ENCODE peak calls at places on chromosomes 6 and 20, in nine cellular contexts. One of them, this sample, is unnamed.

GRCh38 chr6:33123732-33124524 is 48.1 kb downstream of the HLA-DPB1 start:
- DNase-seq in right atrium auricular region: no peak
- DNase-seq in fibroblast of lung: peak; percentile 14
- DNase-seq in cardiac muscle cell: peak; percentile 58
- DNase-seq in endothelial cell: no peak
- DNase-seq in cardiac fibroblast: peak; percentile 24
- DNase-seq in progenitor cell of endocrine pancreas: no peak
- DNase-seq in HFF-Myc: peak; percentile 14
- DNase-seq in breast epithelium: no peak
- DNase-seq in this sample: peak; percentile 41

GRCh38 chr20:50709574-50709973 is 18.2 kb upstream of the RIPOR3 start:
- DNase-seq in right atrium auricular region: no peak
- DNase-seq in fibroblast of lung: no peak
- DNase-seq in cardiac muscle cell: peak; percentile 22
- DNase-seq in endothelial cell: no peak
- DNase-seq in cardiac fibroblast: no peak
- DNase-seq in progenitor cell of endocrine pancreas: no peak
- DNase-seq in HFF-Myc: no peak
- DNase-seq in breast epithelium: no peak
- DNase-seq in this sample: no peak

GRCh38 chr6:140480852-140481251 is 1106.4 kb upstream of the CITED2 start:
- DNase-seq in right atrium auricular region: no peak
- DNase-seq in fibroblast of lung: peak; percentile 45
- DNase-seq in cardiac muscle cell: peak; percentile 70
- DNase-seq in endothelial cell: no peak
- DNase-seq in cardiac fibroblast: peak; percentile 72
- DNase-seq in progenitor cell of endocrine pancreas: no peak
- DNase-seq in HFF-Myc: no peak
- DNase-seq in breast epithelium: no peak
- DNase-seq in this sample: no peak

GRCh38 chr6:35220711-35221110 is 7.0 kb downstream of the SCUBE3 start:
- DNase-seq in right atrium auricular region: no peak
- DNase-seq in fibroblast of lung: no peak
- DNase-seq in cardiac muscle cell: no peak
- DNase-seq in endothelial cell: no peak
- DNase-seq in cardiac fibroblast: no peak
- DNase-seq in progenitor cell of endocrine pancreas: no peak
- DNase-seq in HFF-Myc: no peak
- DNase-seq in breast epithelium: no peak
- DNase-seq in this sample: no peak

GRCh38 chr6:113401231-113401630 is 455.9 kb upstream of the MARCKS start:
- DNase-seq in right atrium auricular region: no peak
- DNase-seq in fibroblast of lung: no peak
- DNase-seq in cardiac muscle cell: no peak
- DNase-seq in endothelial cell: no peak
- DNase-seq in cardiac fibroblast: peak; percentile 22
- DNase-seq in progenitor cell of endocrine pancreas: no peak
- DNase-seq in HFF-Myc: no peak
- DNase-seq in breast epithelium: no peak
- DNase-seq in this sample: no peak

GRCh38 chr6:97870273-97870672 is 587.3 kb upstream of the MMS22L start:
- DNase-seq in right atrium auricular region: no peak
- DNase-seq in fibroblast of lung: no peak
- DNase-seq in cardiac muscle cell: no peak
- DNase-seq in endothelial cell: no peak
- DNase-seq in cardiac fibroblast: no peak
- DNase-seq in progenitor cell of endocrine pancreas: no peak
- DNase-seq in HFF-Myc: no peak
- DNase-seq in breast epithelium: no peak
- DNase-seq in this sample: no peak

GRCh38 chr6:124149646-124150045 is 346.0 kb downstream of the NKAIN2 start:
- DNase-seq in right atrium auricular region: no peak
- DNase-seq in fibroblast of lung: no peak
- DNase-seq in cardiac muscle cell: no peak
- DNase-seq in endothelial cell: no peak
- DNase-seq in cardiac fibroblast: no peak
- DNase-seq in progenitor cell of endocrine pancreas: no peak
- DNase-seq in HFF-Myc: no peak
- DNase-seq in breast epithelium: no peak
- DNase-seq in this sample: no peak

GRCh38 chr6:4809999-4810918 is 34.1 kb downstream of the CDYL start:
- DNase-seq in right atrium auricular region: no peak
- DNase-seq in fibroblast of lung: peak; percentile 57
- DNase-seq in cardiac muscle cell: peak; percentile 43
- DNase-seq in endothelial cell: no peak
- DNase-seq in cardiac fibroblast: peak; percentile 65
- DNase-seq in progenitor cell of endocrine pancreas: no peak
- DNase-seq in HFF-Myc: no peak
- DNase-seq in breast epithelium: no peak
- DNase-seq in this sample: no peak

GRCh38 chr6:110885526-110885925 is 10.9 kb downstream of the AMD1 start:
- DNase-seq in right atrium auricular region: no peak
- DNase-seq in fibroblast of lung: no peak
- DNase-seq in cardiac muscle cell: no peak
- DNase-seq in endothelial cell: no peak
- DNase-seq in cardiac fibroblast: no peak
- DNase-seq in progenitor cell of endocrine pancreas: no peak
- DNase-seq in HFF-Myc: no peak
- DNase-seq in breast epithelium: no peak
- DNase-seq in this sample: no peak

GRCh38 chr20:2398453-2398852 is 17.8 kb downstream of the TGM6 start:
- DNase-seq in right atrium auricular region: no peak
- DNase-seq in fibroblast of lung: no peak
- DNase-seq in cardiac muscle cell: no peak
- DNase-seq in endothelial cell: no peak
- DNase-seq in cardiac fibroblast: no peak
- DNase-seq in progenitor cell of endocrine pancreas: no peak
- DNase-seq in HFF-Myc: no peak
- DNase-seq in breast epithelium: no peak
- DNase-seq in this sample: no peak

GRCh38 chr6:34176261-34177031 is 30.6 kb upstream of the GRM4 start:
- DNase-seq in right atrium auricular region: no peak
- DNase-seq in fibroblast of lung: no peak
- DNase-seq in cardiac muscle cell: no peak
- DNase-seq in endothelial cell: no peak
- DNase-seq in cardiac fibroblast: no peak
- DNase-seq in progenitor cell of endocrine pancreas: no peak
- DNase-seq in HFF-Myc: no peak
- DNase-seq in breast epithelium: no peak
- DNase-seq in this sample: no peak

GRCh38 chr6:150074651-150075416 is 5.9 kb upstream of the ULBP3 start:
- DNase-seq in right atrium auricular region: no peak
- DNase-seq in fibroblast of lung: peak; percentile 28
- DNase-seq in cardiac muscle cell: peak; percentile 34
- DNase-seq in endothelial cell: no peak
- DNase-seq in cardiac fibroblast: peak; percentile 27
- DNase-seq in progenitor cell of endocrine pancreas: no peak
- DNase-seq in HFF-Myc: no peak
- DNase-seq in breast epithelium: no peak
- DNase-seq in this sample: no peak

GRCh38 chr6:150079604-150080003 is 10.7 kb upstream of the ULBP3 start:
- DNase-seq in right atrium auricular region: no peak
- DNase-seq in fibroblast of lung: peak; percentile 42
- DNase-seq in cardiac muscle cell: no peak
- DNase-seq in endothelial cell: no peak
- DNase-seq in cardiac fibroblast: no peak
- DNase-seq in progenitor cell of endocrine pancreas: no peak
- DNase-seq in HFF-Myc: no peak
- DNase-seq in breast epithelium: no peak
- DNase-seq in this sample: no peak

GRCh38 chr6:150072201-150072600 is 3.3 kb upstream of the ULBP3 start:
- DNase-seq in right atrium auricular region: no peak
- DNase-seq in fibroblast of lung: peak; percentile 54
- DNase-seq in cardiac muscle cell: peak; percentile 14
- DNase-seq in endothelial cell: no peak
- DNase-seq in cardiac fibroblast: peak; percentile 10
- DNase-seq in progenitor cell of endocrine pancreas: no peak
- DNase-seq in HFF-Myc: no peak
- DNase-seq in breast epithelium: peak; percentile 69
- DNase-seq in this sample: no peak

GRCh38 chr6:150078788-150079187 is 9.9 kb upstream of the ULBP3 start:
- DNase-seq in right atrium auricular region: no peak
- DNase-seq in fibroblast of lung: peak; percentile 60
- DNase-seq in cardiac muscle cell: peak; percentile 47
- DNase-seq in endothelial cell: no peak
- DNase-seq in cardiac fibroblast: peak; percentile 13
- DNase-seq in progenitor cell of endocrine pancreas: no peak
- DNase-seq in HFF-Myc: no peak
- DNase-seq in breast epithelium: no peak
- DNase-seq in this sample: no peak

GRCh38 chr6:150076196-150076893 is 7.4 kb upstream of the ULBP3 start:
- DNase-seq in right atrium auricular region: no peak
- DNase-seq in fibroblast of lung: peak; percentile 57
- DNase-seq in cardiac muscle cell: no peak
- DNase-seq in endothelial cell: no peak
- DNase-seq in cardiac fibroblast: no peak
- DNase-seq in progenitor cell of endocrine pancreas: no peak
- DNase-seq in HFF-Myc: no peak
- DNase-seq in breast epithelium: no peak
- DNase-seq in this sample: no peak
- TF ChIP-seq CTCF in right atrium auricular region: no peak
- TF ChIP-seq CTCF in fibroblast of lung: peak; percentile 5
- TF ChIP-seq CTCF in cardiac muscle cell: no peak
- TF ChIP-seq CTCF in endothelial cell: no peak
- TF ChIP-seq CTCF in cardiac fibroblast: no peak
- TF ChIP-seq CTCF in progenitor cell of endocrine pancreas: peak; percentile 25
- TF ChIP-seq CTCF in HFF-Myc: no peak
- TF ChIP-seq CTCF in breast epithelium: no peak
- TF ChIP-seq CTCF in this sample: peak; percentile 20

DNA sequence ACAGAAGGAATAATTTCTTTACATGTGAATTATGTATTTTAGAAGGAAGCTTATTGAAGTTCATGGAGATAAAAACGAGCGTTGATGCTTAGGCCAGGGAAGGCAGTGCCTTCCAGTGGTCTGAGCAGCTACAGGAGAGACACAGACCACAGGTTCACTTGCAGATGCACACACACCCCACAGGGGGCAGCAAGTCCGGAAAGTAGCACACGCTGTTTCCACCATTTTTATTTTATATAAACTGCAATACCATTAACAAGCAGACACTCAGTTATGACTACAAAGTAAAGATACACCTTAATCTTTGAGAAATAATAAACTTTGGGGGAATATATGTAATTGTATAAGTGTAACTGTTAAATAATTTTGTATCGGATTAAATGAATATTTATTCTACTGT is 13.5 kb upstream of the DACT2 start:
- DNase-seq in right atrium auricular region: no peak
- DNase-seq in fibroblast of lung: no peak
- DNase-seq in cardiac muscle cell: no peak
- DNase-seq in endothelial cell: peak; percentile 44
- DNase-seq in cardiac fibroblast: no peak
- DNase-seq in progenitor cell of endocrine pancreas: no peak
- DNase-seq in HFF-Myc: no peak
- DNase-seq in breast epithelium: no peak
- DNase-seq in this sample: no peak
- TF ChIP-seq CTCF in right atrium auricular region: peak; percentile 25
- TF ChIP-seq CTCF in fibroblast of lung: no peak
- TF ChIP-seq CTCF in cardiac muscle cell: peak; percentile 39
- TF ChIP-seq CTCF in endothelial cell: peak; percentile 60
- TF ChIP-seq CTCF in cardiac fibroblast: peak; percentile 31
- TF ChIP-seq CTCF in progenitor cell of endocrine pancreas: peak; percentile 55
- TF ChIP-seq CTCF in HFF-Myc: no peak
- TF ChIP-seq CTCF in breast epithelium: no peak
- TF ChIP-seq CTCF in this sample: peak; percentile 51

DNA sequence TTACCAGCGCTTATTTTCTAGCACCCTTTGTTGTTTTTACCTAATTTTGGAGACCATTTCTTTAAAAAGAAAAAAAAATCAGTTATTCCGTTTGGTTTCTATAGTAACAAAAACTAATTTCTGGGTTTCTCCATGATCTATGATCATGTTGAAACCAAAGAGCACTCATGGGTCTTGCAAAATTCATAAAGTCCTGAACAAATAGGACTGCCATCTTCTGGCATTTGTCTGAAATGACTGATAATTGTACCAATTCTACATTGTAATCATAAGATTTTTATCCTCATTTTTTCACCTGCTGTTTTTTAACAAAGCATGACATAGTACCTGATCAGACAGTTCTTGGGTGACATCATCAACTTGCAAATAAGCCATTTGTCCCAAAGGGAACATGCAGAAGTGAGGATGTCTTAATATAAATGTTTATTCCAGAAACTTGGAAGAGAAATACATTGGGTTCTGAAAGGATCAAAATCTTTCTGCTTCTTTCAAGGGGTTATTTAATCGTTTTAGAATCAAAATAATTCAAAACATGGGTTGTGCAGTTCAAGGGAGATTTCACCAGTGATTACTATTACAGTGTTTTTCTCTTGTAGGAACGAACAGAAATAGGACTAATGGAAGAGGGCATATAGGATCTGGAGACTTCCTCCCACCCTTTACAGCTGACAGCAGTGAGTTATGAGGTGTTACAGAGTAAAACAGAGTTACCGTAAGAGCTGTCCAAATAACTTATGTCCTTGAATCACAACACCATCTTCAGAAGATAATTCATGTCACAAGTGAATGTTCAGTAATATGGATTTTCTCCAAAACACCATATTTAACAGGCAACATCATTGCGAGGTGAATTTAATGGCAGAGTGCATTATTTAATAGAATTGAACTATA is 87.1 kb upstream of the GJE1 start:
- DNase-seq in right atrium auricular region: no peak
- DNase-seq in fibroblast of lung: peak; percentile 16
- DNase-seq in cardiac muscle cell: peak; percentile 67
- DNase-seq in endothelial cell: no peak
- DNase-seq in cardiac fibroblast: peak; percentile 73
- DNase-seq in progenitor cell of endocrine pancreas: no peak
- DNase-seq in HFF-Myc: peak; percentile 72
- DNase-seq in breast epithelium: no peak
- DNase-seq in this sample: no peak
- TF ChIP-seq CTCF in right atrium auricular region: no peak
- TF ChIP-seq CTCF in fibroblast of lung: no peak
- TF ChIP-seq CTCF in cardiac muscle cell: peak; percentile 43
- TF ChIP-seq CTCF in endothelial cell: no peak
- TF ChIP-seq CTCF in cardiac fibroblast: peak; percentile 42
- TF ChIP-seq CTCF in progenitor cell of endocrine pancreas: no peak
- TF ChIP-seq CTCF in HFF-Myc: no peak
- TF ChIP-seq CTCF in breast epithelium: no peak
- TF ChIP-seq CTCF in this sample: no peak

DNA sequence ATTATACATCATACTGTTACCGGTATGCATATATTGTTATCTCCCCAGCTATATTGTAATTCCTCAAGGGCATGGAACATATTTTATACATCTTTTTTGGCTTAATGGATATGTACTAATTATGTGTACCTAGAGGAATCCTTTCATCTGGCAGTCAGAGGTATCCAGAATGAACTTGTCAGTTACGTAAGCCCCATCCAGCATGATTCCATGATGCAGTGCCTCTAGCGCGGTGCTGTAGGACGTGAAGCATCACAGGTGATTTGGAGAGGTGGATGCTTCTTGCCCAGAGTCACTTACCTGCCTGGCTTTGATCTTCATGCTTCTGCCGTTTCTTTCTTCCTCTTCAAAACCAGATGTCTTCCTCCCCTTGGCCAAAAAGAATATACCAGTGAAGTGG is 159.1 kb downstream of the UST start:
- DNase-seq in right atrium auricular region: no peak
- DNase-seq in fibroblast of lung: no peak
- DNase-seq in cardiac muscle cell: no peak
- DNase-seq in endothelial cell: no peak
- DNase-seq in cardiac fibroblast: no peak
- DNase-seq in progenitor cell of endocrine pancreas: no peak
- DNase-seq in HFF-Myc: no peak
- DNase-seq in breast epithelium: no peak
- DNase-seq in this sample: no peak
- TF ChIP-seq CTCF in right atrium auricular region: no peak
- TF ChIP-seq CTCF in fibroblast of lung: no peak
- TF ChIP-seq CTCF in cardiac muscle cell: no peak
- TF ChIP-seq CTCF in endothelial cell: no peak
- TF ChIP-seq CTCF in cardiac fibroblast: no peak
- TF ChIP-seq CTCF in progenitor cell of endocrine pancreas: no peak
- TF ChIP-seq CTCF in HFF-Myc: no peak
- TF ChIP-seq CTCF in breast epithelium: no peak
- TF ChIP-seq CTCF in this sample: no peak